ENCODE peak calls at places on chromosomes 6 and 20, in nine cellular contexts. A, C, Y, W, V, X, S, U and D are unnamed samples.

GRCh38 chr20:23295934-23296333 is 54.7 kb upstream of the NXT1 start:
- DNase-seq in Y (no peak), A (no peak), W (no peak), V (no peak), U (no peak), C (no peak), X (no peak), S (no peak), D (no peak)

GRCh38 chr6:110476046-110476849 is at the start of gene SLC22A16:
- DNase-seq in S (no peak), C (no peak), A (no peak), U (no peak), V (no peak), W (no peak), X (no peak), Y (no peak), D (no peak)

GRCh38 chr6:10641494-10641893 is 52.9 kb downstream of the C6orf52 start:
- DNase-seq in V (no peak), A (no peak), W (no peak), C (no peak), S (no peak), U (no peak), X (no peak), Y (no peak), D (no peak)

GRCh38 chr6:70108230-70108629 is 194.7 kb downstream of the COL9A1 start:
- DNase-seq in S (peak; percentile 39), W (peak; percentile 35), V (peak; percentile 54), Y (no peak), U (no peak), C (peak; percentile 45), A (no peak), X (no peak), D (no peak)

GRCh38 chr20:10649080-10649816 is 24.6 kb downstream of the JAG1 start:
- DNase-seq in Y (no peak), A (no peak), X (no peak), S (no peak), C (no peak), U (peak; percentile 0), W (no peak), V (no peak), D (no peak)

GRCh38 chr6:132209351-132209750 is 191.9 kb downstream of the MOXD1 start:
- DNase-seq in X (peak; percentile 40), S (no peak), C (no peak), Y (no peak), A (no peak), V (peak; percentile 78), U (no peak), W (no peak), D (no peak)

GRCh38 chr6:14059791-14060436 is 57.7 kb upstream of the CD83 start:
- DNase-seq in V (peak; percentile 97), X (no peak), Y (no peak), A (peak; percentile 74), W (no peak), U (no peak), S (no peak), C (no peak), D (no peak)

GRCh38 chr20:62590301-62591121 is 51.8 kb upstream of the SLCO4A1 start:
- DNase-seq in V (peak; percentile 94), A (no peak), Y (no peak), W (peak; percentile 75), S (peak; percentile 20), X (no peak), C (no peak), U (no peak), D (no peak)

DNA sequence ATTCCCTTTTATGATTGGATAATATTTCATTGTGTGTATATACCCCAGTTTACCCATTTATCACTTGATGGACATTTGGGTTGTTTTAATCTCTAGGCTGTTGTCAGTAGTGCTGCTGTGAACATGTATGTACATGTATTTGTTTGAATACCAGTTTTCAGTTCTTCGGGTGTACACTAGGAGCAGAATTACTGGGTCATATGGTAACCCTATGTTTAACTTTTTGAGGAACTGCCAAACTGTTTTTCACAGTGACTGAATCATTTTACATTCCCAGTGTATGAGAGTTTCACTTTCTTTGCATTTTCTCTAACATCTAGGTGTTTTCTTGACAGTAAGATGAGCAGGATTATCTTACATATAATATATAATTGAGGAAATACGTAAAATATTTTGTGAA is 44.7 kb upstream of the ADIG start:
- DNase-seq in C (no peak), Y (no peak), X (no peak), A (no peak), U (no peak), W (peak; percentile 53), V (peak; percentile 13), S (no peak), D (peak; percentile 17)
- TF ChIP-seq CTCF in C (no peak), Y (no peak), X (no peak), A (no peak), U (no peak), W (peak; percentile 35), V (no peak), S (no peak), D (peak; percentile 1)

GRCh38 chr6:42332916-42333315 is 115.3 kb upstream of the MRPS10 start:
- DNase-seq in V (no peak), A (no peak), S (no peak), U (no peak), W (no peak), C (no peak), X (no peak), Y (no peak), D (no peak)

GRCh38 chr6:42333622-42334021 is 116.0 kb upstream of the MRPS10 start:
- DNase-seq in X (no peak), W (no peak), Y (no peak), C (no peak), S (no peak), V (no peak), A (no peak), U (no peak), D (no peak)

GRCh38 chr6:42336431-42336830 is 115.3 kb downstream of the TRERF1 start:
- DNase-seq in S (no peak), C (no peak), U (no peak), V (no peak), A (no peak), W (no peak), Y (no peak), X (no peak), D (no peak)

GRCh38 chr6:42335896-42336295 is 115.8 kb downstream of the TRERF1 start:
- DNase-seq in A (no peak), C (no peak), V (no peak), X (no peak), S (no peak), W (peak; percentile 71), Y (no peak), U (no peak), D (no peak)

DNA sequence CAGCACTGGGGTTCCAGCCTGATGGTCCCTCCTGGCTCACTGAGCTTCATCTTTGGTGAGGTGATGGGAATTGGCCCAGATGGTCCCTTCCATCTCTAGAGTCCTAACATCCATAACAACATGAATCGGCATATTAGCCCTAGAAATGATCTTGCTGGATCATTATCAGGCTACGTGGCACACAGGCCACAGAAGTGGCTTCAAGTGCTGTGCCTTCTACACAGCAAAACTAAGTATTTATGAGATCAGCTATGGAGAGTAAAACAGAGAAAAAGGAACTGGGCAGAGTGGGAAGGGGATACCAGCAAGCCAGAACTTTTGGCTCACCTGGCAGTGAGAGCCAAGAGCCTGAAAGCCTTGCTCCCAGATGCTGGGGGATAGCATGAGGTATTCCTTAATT is 116.9 kb downstream of the TRERF1 start:
- DNase-seq in V (no peak), Y (no peak), S (no peak), U (no peak), C (no peak), A (no peak), W (no peak), X (no peak), D (no peak)
- TF ChIP-seq CTCF in V (no peak), Y (no peak), S (no peak), U (no peak), C (no peak), A (no peak), W (no peak), X (no peak), D (no peak)

GRCh38 chr20:44736170-44737021 is 9.3 kb upstream of the KCNK15 start:
- DNase-seq in Y (no peak), S (peak; percentile 36), V (peak; percentile 60), X (peak; percentile 99), W (peak; percentile 87), U (peak; percentile 44), C (peak; percentile 88), A (no peak), D (no peak)

GRCh38 chr20:44735816-44736169 is 9.9 kb upstream of the KCNK15 start:
- DNase-seq in V (no peak), Y (no peak), U (no peak), C (no peak), W (no peak), X (no peak), A (no peak), S (no peak), D (no peak)

GRCh38 chr20:44733341-44734069 is 12.2 kb upstream of the KCNK15 start:
- DNase-seq in W (peak; percentile 69), U (peak; percentile 64), A (peak; percentile 69), Y (no peak), V (peak; percentile 90), S (peak; percentile 49), C (peak; percentile 68), X (peak; percentile 82), D (no peak)

GRCh38 chr20:44737116-44737515 is 8.5 kb upstream of the KCNK15 start:
- DNase-seq in U (no peak), A (no peak), S (no peak), W (no peak), C (no peak), V (no peak), X (no peak), Y (no peak), D (no peak)

DNA sequence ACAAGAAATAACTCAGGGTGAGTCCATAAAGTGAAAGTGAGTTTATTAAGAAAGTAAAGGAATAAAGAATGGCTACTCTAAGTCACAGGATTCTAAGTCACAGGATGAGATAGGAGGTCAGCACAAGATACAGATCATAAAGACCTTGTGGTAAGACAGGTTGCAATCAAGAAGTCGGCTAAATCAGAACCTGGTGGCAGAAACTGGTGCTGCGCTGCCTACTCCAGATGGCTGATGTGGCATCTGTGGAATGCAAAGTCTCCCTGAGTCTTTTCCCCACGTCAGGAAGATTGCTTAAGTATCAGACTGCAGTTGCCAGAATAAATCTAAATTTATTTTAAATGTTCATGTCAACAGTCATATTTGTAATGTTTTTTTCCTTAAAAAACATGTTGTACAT is 10.7 kb upstream of the KCNK15 start:
- DNase-seq in V (peak; percentile 73), Y (no peak), W (peak; percentile 87), X (no peak), C (no peak), A (no peak), S (no peak), U (no peak), D (no peak)
- TF ChIP-seq CTCF in V (peak; percentile 49), Y (no peak), W (peak; percentile 52), X (peak; percentile 4), C (no peak), A (no peak), S (peak; percentile 20), U (peak; percentile 10), D (peak; percentile 44)

GRCh38 chr20:44450279-44450937 is 25.3 kb upstream of the TTPAL start:
- DNase-seq in Y (no peak), C (no peak), W (no peak), X (no peak), U (no peak), V (no peak), S (no peak), A (no peak), D (no peak)

GRCh38 chr20:44447827-44448419 is 27.8 kb upstream of the TTPAL start:
- DNase-seq in V (no peak), A (no peak), X (no peak), U (peak; percentile 43), W (no peak), S (no peak), C (no peak), Y (no peak), D (no peak)

GRCh38 chr20:44449864-44450263 is 25.8 kb upstream of the TTPAL start:
- DNase-seq in U (no peak), A (no peak), C (no peak), W (no peak), S (no peak), Y (no peak), V (no peak), X (no peak), D (no peak)

GRCh38 chr20:44450938-44451450 is 24.7 kb upstream of the TTPAL start:
- DNase-seq in W (no peak), C (no peak), A (no peak), X (no peak), V (no peak), S (no peak), Y (no peak), U (no peak), D (no peak)

GRCh38 chr20:44448753-44449546 is 26.7 kb upstream of the TTPAL start:
- DNase-seq in X (peak; percentile 62), A (no peak), V (peak; percentile 28), U (peak; percentile 52), W (no peak), Y (no peak), C (peak; percentile 24), S (no peak), D (no peak)
- TF ChIP-seq CTCF in X (peak; percentile 32), A (no peak), V (peak; percentile 65), U (peak; percentile 25), W (peak; percentile 16), Y (no peak), C (peak; percentile 71), S (no peak), D (peak; percentile 1)